ENCODE peak calls at places on chromosomes 6 and 20, in six cellular contexts. P is HepG2, E is SK-N-SH, T is HCT116, A is T47D, D is H1. O is an unnamed sample.

GRCh38 chr6:110180228-110181008 is at the start of gene CDC40:
- DNase-seq in T (no peak), A (peak), D (no peak), P (peak), E (peak), O (peak)

GRCh38 chr6:106787327-106788196 is 158.2 kb downstream of the QRSL1 start:
- DNase-seq in A (no peak), E (no peak), P (peak), T (no peak), D (no peak), O (no peak)

GRCh38 chr20:57264908-57265648 is 1.4 kb downstream of the BMP7 start:
- DNase-seq in E (peak), D (no peak), P (no peak), T (no peak), A (no peak), O (no peak)

GRCh38 chr6:98845201-98846020 is 11.0 kb downstream of the POU3F2 start:
- DNase-seq in A (peak), E (peak), T (peak), D (no peak), P (peak), O (peak)

GRCh38 chr6:20377623-20378265 is 23.9 kb upstream of the E2F3 start:
- DNase-seq in E (no peak), P (no peak), A (no peak), T (no peak), D (no peak), O (no peak)

GRCh38 chr6:169665289-169665688 is 36.5 kb downstream of the WDR27 start:
- DNase-seq in A (no peak), T (no peak), D (no peak), P (no peak), E (no peak), O (no peak)

GRCh38 chr6:44820366-44821158 is 433.1 kb downstream of the CDC5L start:
- DNase-seq in E (no peak), D (no peak), T (no peak), A (no peak), P (no peak), O (no peak)

GRCh38 chr20:51978081-51978501 is 175.8 kb upstream of the SALL4 start:
- DNase-seq in A (no peak), E (no peak), P (no peak), D (no peak), T (no peak), O (no peak)

GRCh38 chr6:20213271-20213798 is 1.1 kb upstream of the MBOAT1 start:
- DNase-seq in E (no peak), T (no peak), P (no peak), D (no peak), A (no peak), O (peak)

GRCh38 chr6:19753822-19754221 is 83.3 kb upstream of the ID4 start:
- DNase-seq in D (no peak), T (no peak), P (no peak), E (no peak), A (no peak), O (no peak)

GRCh38 chr6:152634773-152635172 is 2.4 kb downstream of the SYNE1 start:
- DNase-seq in P (no peak), D (no peak), T (no peak), E (no peak), A (no peak), O (no peak)

GRCh38 chr20:60191014-60191413 is 232.8 kb downstream of the CDH26 start:
- DNase-seq in D (no peak), E (no peak), T (no peak), A (no peak), P (no peak), O (no peak)

GRCh38 chr20:34998331-34998950 is 42.8 kb downstream of the MYH7B start:
- DNase-seq in E (no peak), T (no peak), A (no peak), D (no peak), P (no peak), O (no peak)

GRCh38 chr6:3412779-3413500 is 43.9 kb downstream of the SLC22A23 start:
- DNase-seq in A (no peak), E (no peak), T (no peak), D (no peak), P (peak), O (no peak)

GRCh38 chr6:25042984-25043725 is 107.4 kb upstream of the RIPOR2 start:
- DNase-seq in D (no peak), T (no peak), A (no peak), P (no peak), E (no peak), O (no peak)

GRCh38 chr6:38644951-38645350 is 5.2 kb upstream of the BTBD9 start:
- DNase-seq in D (no peak), A (no peak), T (no peak), E (no peak), P (no peak), O (no peak)
- TF ChIP-seq JUND in D (no peak), A (no peak), T (no peak), E (no peak), P (no peak), O (no peak)

GRCh38 chr6:137707038-137707589 is 159.9 kb upstream of the TNFAIP3 start:
- DNase-seq in A (no peak), T (no peak), P (no peak), D (no peak), E (no peak), O (no peak)
- TF ChIP-seq JUND in A (no peak), T (no peak), P (no peak), D (no peak), E (no peak), O (no peak)

GRCh38 chr20:11229772-11230171 is 556.0 kb upstream of the JAG1 start:
- DNase-seq in T (peak), D (no peak), A (no peak), E (no peak), P (no peak), O (no peak)
- TF ChIP-seq JUND in T (no peak), D (no peak), A (no peak), E (peak), P (no peak), O (no peak)

DNA sequence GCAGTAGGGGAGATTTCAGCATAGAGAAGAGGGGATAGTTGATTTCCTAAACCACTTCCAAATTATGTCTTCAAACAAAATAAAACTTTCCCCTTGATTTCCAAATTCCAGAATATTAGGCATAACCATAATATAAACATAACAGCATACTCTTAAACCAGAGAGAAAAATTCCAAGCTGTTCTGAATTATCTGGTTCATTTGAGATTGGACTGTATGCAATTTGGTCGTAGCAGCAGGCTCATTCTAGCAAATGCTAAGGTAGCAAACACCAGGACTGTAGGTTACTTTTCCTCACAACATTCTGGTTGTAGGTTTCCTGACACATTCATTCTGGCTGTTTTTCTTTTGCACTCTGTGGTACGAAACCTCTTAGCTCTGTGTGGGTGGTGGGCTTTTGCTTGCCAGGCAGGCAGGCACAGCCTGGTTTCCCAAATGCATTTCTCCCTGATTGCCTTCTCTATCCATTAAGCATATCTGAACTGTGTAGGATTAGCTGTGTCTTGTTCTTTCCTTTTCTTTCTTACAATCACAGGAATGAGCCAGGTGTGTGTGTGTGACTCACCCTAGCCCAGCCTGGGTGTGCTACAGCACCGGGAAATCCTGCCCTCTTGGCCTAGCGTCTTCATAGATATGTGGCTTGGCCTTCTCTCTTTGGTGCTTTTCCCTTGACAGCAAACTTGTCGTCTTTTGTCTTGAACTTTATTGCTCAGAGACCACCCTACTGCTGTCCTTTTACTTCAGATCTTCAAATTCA is 77.1 kb downstream of the JARID2 start:
- DNase-seq in P (no peak), E (no peak), D (no peak), T (peak), A (no peak), O (no peak)
- TF ChIP-seq JUND in P (no peak), E (no peak), D (no peak), T (peak), A (no peak), O (no peak)

GRCh38 chr20:13458860-13459451 is 179.8 kb downstream of the TASP1 start:
- DNase-seq in P (peak), T (peak), E (peak), D (no peak), A (peak), O (peak)
- TF ChIP-seq JUND in P (no peak), T (no peak), E (no peak), D (no peak), A (no peak), O (no peak)

DNA sequence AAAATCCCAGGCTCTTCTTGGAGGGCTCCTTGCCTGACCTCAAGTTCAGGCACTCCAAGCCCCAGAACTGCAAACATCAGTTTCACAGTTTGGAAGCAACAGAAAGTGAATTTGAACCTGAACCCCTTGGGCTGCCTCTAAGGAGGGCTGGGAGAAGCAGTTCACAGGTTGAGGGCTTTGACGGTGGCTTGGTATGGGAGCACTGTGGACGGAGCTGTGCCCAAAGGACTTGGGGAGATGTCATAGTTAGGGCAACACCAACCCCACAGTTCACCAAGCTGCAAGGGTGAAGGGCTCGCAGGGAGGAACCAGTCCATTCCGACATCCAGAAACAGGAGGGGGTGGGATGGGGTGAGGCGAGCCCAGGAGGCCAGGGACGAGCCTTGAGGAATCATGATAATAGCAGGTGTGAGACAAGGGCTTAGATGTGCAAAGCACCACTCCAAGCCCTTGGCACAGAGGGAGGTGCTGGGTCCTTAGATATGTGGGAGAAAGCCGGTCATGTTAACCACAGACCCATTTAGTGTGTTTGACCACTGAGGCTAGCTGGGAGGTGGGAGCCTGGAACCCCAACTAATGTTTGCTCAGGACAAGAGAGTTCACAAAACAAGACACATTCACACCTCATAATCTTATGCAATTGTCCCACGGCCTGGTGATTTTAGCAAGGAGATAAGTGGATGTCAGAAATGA is 4.3 kb downstream of the CEBPB start:
- DNase-seq in E (no peak), A (no peak), D (no peak), P (no peak), T (no peak), O (no peak)
- TF ChIP-seq JUND in E (no peak), A (no peak), D (no peak), P (no peak), T (no peak), O (no peak)